ENCODE peak calls at places on chromosome 19, in five cellular contexts. W is IMR-90, G is adrenal gland, T is heart left ventricle, O is sigmoid colon. R is an unnamed sample.

GRCh38 chr19:33293255-33294057 is 8.9 kb downstream of the CEBPA start:
- DNase-seq in W (peak; percentile 71), O (no peak), G (no peak), T (no peak), R (peak; percentile 49)

GRCh38 chr19:18439025-18439909 is 1.3 kb upstream of the ISYNA1 start:
- DNase-seq in W (peak; percentile 77), T (no peak), G (peak; percentile 94), O (no peak), R (no peak)

GRCh38 chr19:33395561-33396550 is 22.3 kb downstream of the CEBPG start:
- DNase-seq in W (peak; percentile 41), T (peak; percentile 62), O (peak; percentile 80), G (no peak), R (peak; percentile 88)

GRCh38 chr19:48739835-48740704 is at the start of gene RASIP1:
- DNase-seq in T (peak; percentile 85), G (peak; percentile 66), O (no peak), W (no peak), R (no peak)

GRCh38 chr19:14840206-14840605 is 5.2 kb upstream of the OR7A5 start:
- DNase-seq in T (no peak), G (no peak), O (no peak), W (no peak), R (no peak)

GRCh38 chr19:6273701-6274601 is 5.8 kb downstream of the MLLT1 start:
- DNase-seq in O (peak; percentile 95), G (peak; percentile 91), W (peak; percentile 88), T (peak; percentile 91), R (peak; percentile 92)

GRCh38 chr19:45814166-45814780 is 835 bp downstream of the RSPH6A start:
- DNase-seq in W (no peak), G (no peak), T (no peak), O (no peak), R (no peak)

GRCh38 chr19:1851581-1852293 is 3.5 kb upstream of the REXO1 start:
- DNase-seq in G (no peak), T (no peak), W (no peak), O (no peak), R (no peak)

GRCh38 chr19:39828634-39829032 is 5.3 kb downstream of the DYRK1B start:
- DNase-seq in W (no peak), T (no peak), G (no peak), O (no peak), R (no peak)

GRCh38 chr19:47778954-47779351 is 450 bp downstream of the SELENOW start:
- DNase-seq in W (no peak), O (peak; percentile 85), G (no peak), T (peak; percentile 70), R (peak; percentile 54)

GRCh38 chr19:17455711-17456123 is 5.0 kb downstream of the NXNL1 start:
- DNase-seq in O (no peak), T (no peak), W (no peak), G (peak; percentile 46), R (peak; percentile 42)

GRCh38 chr19:4547303-4548237 is 7.7 kb upstream of the LRG1 start:
- DNase-seq in W (no peak), O (no peak), G (peak; percentile 68), T (no peak), R (no peak)

DNA sequence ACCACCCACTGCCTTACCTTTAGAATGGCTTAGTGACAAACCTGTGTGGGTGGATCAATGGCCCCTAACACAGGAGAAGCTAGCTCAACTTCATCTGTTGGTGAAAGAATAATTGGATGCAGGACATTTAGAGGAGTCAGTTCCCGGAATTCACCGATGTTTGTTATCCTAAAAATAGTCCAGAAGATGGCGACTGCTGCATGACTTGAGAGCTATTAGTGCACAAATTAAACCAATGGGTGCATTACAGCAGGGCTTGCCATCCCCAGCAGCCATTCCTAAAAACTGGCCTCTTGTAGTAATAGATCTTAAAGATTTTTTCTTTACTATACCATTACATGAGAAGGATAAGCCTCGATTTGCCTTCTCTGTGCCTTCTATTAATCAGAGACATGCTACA is 46.8 kb upstream of the ZNF726 start:
- DNase-seq in G (no peak), T (no peak), O (no peak), W (no peak), R (no peak)
- H3K9me3 ChIP-seq in G (no peaks in the 10 kb centered on the region), T (no peaks in the 10 kb centered on the region), O (no peaks in the 10 kb centered on the region), W (peaks cover 10% of the 10 kb centered on the region), R (no peaks in the 10 kb centered on the region)

GRCh38 chr19:2944775-2945574 is at the start of gene ZNF77:
- DNase-seq in T (peak; percentile 99), G (peak; percentile 100), O (peak; percentile 100), W (peak; percentile 99), R (peak; percentile 100)
- TF ChIP-seq POLR2A in T (peak; percentile 19), G (no peak), O (peak; percentile 21), W (peak; percentile 49), R (peak; percentile 76)

GRCh38 chr19:21970466-21970865 is 40.3 kb downstream of the ZNF208 start:
- DNase-seq in G (no peak), O (no peak), T (no peak), W (no peak), R (no peak)
- H3K9me3 ChIP-seq in G (peaks cover 4% of the 10 kb centered on the region), O (peaks cover 41% of the 10 kb centered on the region), T (peaks cover 100% of the 10 kb centered on the region), W (peaks cover 2% of the 10 kb centered on the region), R (peaks cover 8% of the 10 kb centered on the region)

GRCh38 chr19:35716985-35717664 is 678 bp upstream of the KMT2B start:
- DNase-seq in G (peak; percentile 95), T (peak; percentile 98), W (peak; percentile 94), O (peak; percentile 98), R (peak; percentile 97)
- TF ChIP-seq POLR2A in G (no peak), T (peak; percentile 45), W (no peak), O (no peak), R (no peak)

R was measured in thyroid gland.